ENCODE peak calls at places on chromosomes 12 and 14, in four cellular contexts. K is HepG2, S is ovary, R is A549. D is an unnamed sample.

GRCh38 chr14:64704145-64704742 is at the start of gene PLEKHG3:
- DNase-seq in K (peak), S (peak), R (peak), D (no peak)

GRCh38 chr14:100078216-100078780 is 13.1 kb downstream of the EVL start:
- DNase-seq in K (no peak), S (no peak), R (no peak), D (peak)

GRCh38 chr14:87810711-87811110 is 182.3 kb downstream of the GALC start:
- DNase-seq in K (no peak), S (no peak), R (peak), D (no peak)

GRCh38 chr14:100190126-100190525 is 30.7 kb upstream of the DEGS2 start:
- DNase-seq in K (no peak), S (no peak), R (no peak), D (no peak)

GRCh38 chr12:54549774-54550451 is 512 bp downstream of the PDE1B start:
- DNase-seq in K (no peak), S (peak), R (no peak), D (no peak)

GRCh38 chr14:69571879-69572633 is 2.6 kb downstream of the CCDC177 start:
- DNase-seq in K (peak), S (peak), R (peak), D (no peak)

GRCh38 chr14:56160058-56160457 is 41.8 kb downstream of the PELI2 start:
- DNase-seq in K (no peak), S (no peak), R (no peak), D (no peak)

GRCh38 chr12:67920432-67920831 is 68.8 kb upstream of the IFNG-AS1 start:
- DNase-seq in K (no peak), S (no peak), R (no peak), D (no peak)

GRCh38 chr12:6372403-6373003 is 2.9 kb downstream of the SCNN1A start:
- DNase-seq in K (peak), S (no peak), R (peak), D (no peak)

GRCh38 chr14:81127785-81128184 is 93.0 kb downstream of the GTF2A1 start:
- DNase-seq in K (no peak), S (no peak), R (no peak), D (no peak)

GRCh38 chr12:53097564-53098353 is at the start of gene IGFBP6:
- DNase-seq in K (no peak), S (peak), R (peak), D (no peak)

GRCh38 chr14:77615231-77616132 is 955 bp downstream of the SPTLC2 start:
- DNase-seq in K (no peak), S (no peak), R (no peak), D (no peak)

GRCh38 chr12:124518051-124518932 is 49.1 kb downstream of the NCOR2 start:
- DNase-seq in K (peak), S (peak), R (peak), D (peak)

GRCh38 chr14:54735424-54735823 is 167.2 kb downstream of the GCH1 start:
- DNase-seq in K (no peak), S (no peak), R (no peak), D (no peak)

GRCh38 chr14:70254476-70254961 is 65.8 kb upstream of the SLC8A3 start:
- DNase-seq in K (peak), S (no peak), R (peak), D (no peak)

GRCh38 chr14:56300495-56300894 is 182.3 kb downstream of the PELI2 start:
- DNase-seq in K (no peak), S (no peak), R (no peak), D (no peak)

GRCh38 chr12:109719123-109720022 is 5.7 kb downstream of the FAM222A start:
- DNase-seq in K (peak), S (no peak), R (peak), D (no peak)

GRCh38 chr12:31594681-31595080 is 3.7 kb upstream of the DENND5B start:
- DNase-seq in K (no peak), S (no peak), R (peak), D (no peak)

GRCh38 chr12:45415393-45415817 is 199.5 kb downstream of the ANO6 start:
- DNase-seq in K (peak), S (no peak), R (peak), D (no peak)

GRCh38 chr12:120468846-120469449 is 600 bp downstream of the SRSF9 start:
- DNase-seq in K (no peak), S (peak), R (peak), D (no peak)

GRCh38 chr12:124304314-124304790 is 9.5 kb downstream of the RFLNA start:
- DNase-seq in K (no peak), S (no peak), R (no peak), D (no peak)

GRCh38 chr12:53380104-53380796 is at the start of gene SP1:
- DNase-seq in K (peak), S (peak), R (peak), D (peak)

GRCh38 chr12:41277019-41277770 is 89.1 kb downstream of the PDZRN4 start:
- DNase-seq in K (peak), S (no peak), R (peak), D (no peak)

GRCh38 chr14:101476258-101476930 is 84.9 kb upstream of the DIO3 start:
- DNase-seq in K (no peak), S (peak), R (no peak), D (no peak)

GRCh38 chr12:613996-614726 is 49.1 kb downstream of the NINJ2 start:
- DNase-seq in K (peak), S (no peak), R (peak), D (no peak)

GRCh38 chr12:111448831-111449790 is 43.4 kb downstream of the SH2B3 start:
- DNase-seq in K (no peak), S (no peak), R (no peak), D (peak)

DNA sequence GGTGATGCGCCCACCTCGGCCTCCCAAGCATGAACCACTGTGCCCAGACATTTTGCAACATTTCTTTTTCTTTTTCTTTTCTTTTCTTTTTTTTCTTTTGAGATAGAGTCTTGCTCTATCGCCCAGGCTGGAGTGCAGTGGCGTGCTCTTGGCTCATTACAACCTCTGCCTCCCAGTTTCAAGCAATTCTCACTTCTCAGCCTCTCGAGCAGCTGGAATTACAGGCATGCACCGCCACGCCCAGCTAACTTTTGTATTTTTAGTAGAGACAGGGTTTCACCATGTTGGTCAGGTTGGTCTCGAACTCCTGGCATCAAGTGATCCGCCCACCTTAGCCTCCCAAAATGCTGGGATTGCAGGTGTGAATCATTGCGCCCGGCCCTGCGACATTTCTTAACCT is 7.6 kb upstream of the CDC42BPB start:
- DNase-seq in K (no peak), S (no peak), R (no peak), D (no peak)
- TF ChIP-seq EP300 in K (no peak), S (no peak), R (no peak), D (no peak)

DNA sequence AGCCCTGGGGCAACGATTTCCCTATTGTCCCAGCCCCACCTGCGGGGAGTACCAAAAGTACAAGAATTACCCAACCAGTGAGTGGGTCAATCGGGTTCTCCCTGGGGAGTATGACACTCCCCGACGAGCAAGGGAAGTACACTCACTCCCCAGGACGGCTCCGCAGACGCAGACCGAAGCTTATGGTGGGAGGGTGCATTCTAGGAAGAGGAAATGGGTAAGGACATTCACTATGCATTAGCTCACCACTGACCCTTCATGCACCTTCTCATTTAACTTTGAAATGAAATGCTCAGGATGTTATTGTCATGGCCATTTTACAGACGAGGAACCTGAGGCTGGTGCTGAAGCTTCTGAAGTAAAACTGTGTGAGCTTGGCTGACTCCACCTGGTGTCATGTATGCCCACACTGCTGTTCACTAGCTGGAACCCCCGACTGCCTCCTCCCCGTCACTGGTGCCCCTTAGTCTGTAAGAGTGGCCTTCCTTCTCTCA is 45.8 kb upstream of the TMED10 start:
- DNase-seq in K (no peak), S (no peak), R (no peak), D (no peak)
- H3K4me3 ChIP-seq in K (no peak), S (no peak), R (no peak), D (no peak)

GRCh38 chr12:94900496-94900895 is 103.0 kb downstream of the NDUFA12 start:
- DNase-seq in K (no peak), S (no peak), R (no peak), D (no peak)

GRCh38 chr12:94892544-94893267 is 110.8 kb downstream of the NDUFA12 start:
- DNase-seq in K (no peak), S (no peak), R (no peak), D (no peak)

DNA sequence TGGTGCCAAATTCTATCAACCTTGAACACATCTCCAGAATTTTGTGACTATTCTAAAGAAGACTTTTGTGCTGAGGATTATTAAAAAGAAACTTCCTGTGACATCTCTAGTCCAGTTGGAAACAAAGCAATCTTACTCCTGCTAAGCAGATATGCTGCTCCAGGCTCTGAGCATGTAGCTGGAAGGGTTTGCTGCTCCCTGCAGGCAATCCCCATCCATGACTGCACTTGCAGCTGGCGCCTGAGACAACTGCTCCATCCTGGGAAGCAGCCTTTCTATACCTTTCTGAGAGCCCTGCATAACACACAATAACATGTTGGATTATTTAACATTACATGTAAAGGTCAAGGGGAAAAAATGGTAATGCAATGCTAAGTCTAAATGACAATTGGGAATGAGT is 105.1 kb downstream of the NDUFA12 start:
- DNase-seq in K (no peak), S (no peak), R (no peak), D (no peak)
- TF ChIP-seq CTCF in K (peak), S (no peak), R (no peak), D (peak)

GRCh38 chr14:68168460-68169109 is 349.0 kb downstream of the RAD51B start:
- DNase-seq in K (no peak), S (no peak), R (no peak), D (no peak)
- TF ChIP-seq EP300 in K (no peak), S (no peak), R (no peak), D (no peak)

GRCh38 chr14:67411820-67412421 is at the start of gene PLEK2:
- DNase-seq in K (no peak), S (no peak), R (peak), D (no peak)
- H3K4me3 ChIP-seq in K (no peak), S (peak), R (peak), D (peak)

GRCh38 chr12:104627975-104628322 is 171.2 kb downstream of the CHST11 start:
- DNase-seq in K (no peak), S (no peak), R (no peak), D (no peak)

GRCh38 chr12:104630230-104630670 is 173.5 kb downstream of the CHST11 start:
- DNase-seq in K (no peak), S (no peak), R (no peak), D (no peak)

GRCh38 chr12:104627231-104627974 is 170.7 kb downstream of the CHST11 start:
- DNase-seq in K (no peak), S (no peak), R (no peak), D (no peak)

GRCh38 chr12:104626069-104626690 is 169.4 kb downstream of the CHST11 start:
- DNase-seq in K (no peak), S (no peak), R (no peak), D (no peak)

DNA sequence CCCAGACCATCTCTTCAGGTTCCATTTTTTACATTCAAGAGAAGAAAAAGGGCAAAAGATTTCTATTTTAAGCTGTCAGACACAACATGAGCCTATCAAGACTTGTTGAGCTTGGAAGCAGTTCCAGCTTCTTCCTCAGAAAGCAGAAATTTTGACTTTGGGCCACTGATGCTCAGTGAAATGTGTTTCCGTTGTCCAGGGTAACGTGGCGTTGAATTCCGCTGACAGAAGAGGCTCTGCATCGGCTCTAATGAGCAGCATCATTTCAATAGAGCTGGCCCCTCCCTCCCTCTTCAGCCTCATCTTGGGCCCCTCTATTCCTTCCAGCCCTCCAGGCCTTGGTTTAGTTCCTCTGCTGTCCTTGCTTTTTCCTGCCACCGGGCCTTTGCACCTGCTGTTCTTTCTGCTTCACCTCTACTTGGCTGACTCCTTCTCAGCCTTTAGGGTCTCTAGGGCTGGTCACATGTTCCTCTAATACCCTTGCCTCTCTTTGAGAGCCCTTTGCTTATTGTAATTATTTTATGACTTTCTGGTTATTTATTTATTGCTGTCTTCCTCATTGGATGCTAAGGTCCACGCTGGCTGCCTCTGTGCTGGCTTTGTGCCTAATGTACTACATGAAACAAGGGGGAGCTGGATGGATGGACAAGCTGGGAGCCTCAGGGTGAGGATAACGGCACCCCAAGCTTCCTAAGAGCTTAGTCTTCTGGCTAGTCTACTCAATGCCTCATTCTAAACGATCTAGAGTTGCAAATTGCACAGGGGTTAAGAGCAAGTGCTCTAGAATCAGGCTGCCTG is 171.8 kb downstream of the CHST11 start:
- DNase-seq in K (no peak), S (no peak), R (no peak), D (no peak)
- TF ChIP-seq CTCF in K (no peak), S (no peak), R (no peak), D (no peak)

DNA sequence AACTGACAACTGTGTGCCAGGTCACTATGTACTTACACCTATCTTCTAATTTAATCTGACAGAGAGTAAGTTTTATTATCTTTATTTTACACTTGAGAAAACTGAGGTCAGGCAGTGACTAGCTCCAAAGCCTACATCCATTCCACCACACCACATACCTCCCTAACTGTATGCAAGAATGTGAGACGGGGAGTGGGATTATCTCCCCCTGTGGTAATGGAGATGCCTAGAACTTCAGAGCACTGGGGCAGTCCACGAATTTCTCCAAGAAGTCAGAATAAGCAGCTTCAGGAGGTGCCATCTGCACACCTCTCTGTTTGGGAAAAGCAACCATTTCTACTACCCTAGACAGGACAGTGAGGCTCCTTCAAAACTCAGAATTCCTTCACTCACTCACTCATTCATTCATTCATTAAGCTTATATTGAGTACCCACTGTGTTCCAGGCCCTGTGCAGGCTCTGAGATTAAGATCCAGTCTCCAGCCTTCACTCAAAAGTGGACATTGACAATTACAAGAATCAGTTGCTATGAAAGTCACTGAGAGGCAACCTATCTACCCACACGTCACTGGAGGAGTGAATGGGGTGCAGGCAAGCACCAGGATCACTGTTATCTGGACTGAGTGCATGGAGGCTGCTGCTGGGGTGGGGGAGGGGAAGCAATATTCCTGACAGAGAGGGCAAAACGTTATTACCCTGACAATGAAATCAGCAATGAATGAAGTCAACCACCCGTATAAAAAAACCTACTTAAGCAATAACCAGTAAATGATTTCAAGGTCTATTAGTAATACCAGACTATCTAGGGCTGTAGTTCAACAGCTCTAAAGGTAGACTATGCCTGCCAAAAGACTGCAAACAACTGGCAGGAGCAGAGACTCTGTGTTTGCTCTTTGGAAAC is 18.0 kb downstream of the SLC7A7 start:
- DNase-seq in K (no peak), S (no peak), R (no peak), D (no peak)
- TF ChIP-seq EP300 in K (no peak), S (no peak), R (no peak), D (no peak)

GRCh38 chr12:103908877-103909276 is 21.3 kb upstream of the HSP90B1 start:
- DNase-seq in K (no peak), S (no peak), R (no peak), D (no peak)

GRCh38 chr12:103903979-103904378 is 26.2 kb upstream of the HSP90B1 start:
- DNase-seq in K (no peak), S (no peak), R (no peak), D (peak)

GRCh38 chr12:103908246-103908541 is 22.0 kb upstream of the HSP90B1 start:
- DNase-seq in K (no peak), S (no peak), R (no peak), D (no peak)

GRCh38 chr12:103909811-103910210 is 20.4 kb upstream of the HSP90B1 start:
- DNase-seq in K (no peak), S (no peak), R (no peak), D (no peak)

DNA sequence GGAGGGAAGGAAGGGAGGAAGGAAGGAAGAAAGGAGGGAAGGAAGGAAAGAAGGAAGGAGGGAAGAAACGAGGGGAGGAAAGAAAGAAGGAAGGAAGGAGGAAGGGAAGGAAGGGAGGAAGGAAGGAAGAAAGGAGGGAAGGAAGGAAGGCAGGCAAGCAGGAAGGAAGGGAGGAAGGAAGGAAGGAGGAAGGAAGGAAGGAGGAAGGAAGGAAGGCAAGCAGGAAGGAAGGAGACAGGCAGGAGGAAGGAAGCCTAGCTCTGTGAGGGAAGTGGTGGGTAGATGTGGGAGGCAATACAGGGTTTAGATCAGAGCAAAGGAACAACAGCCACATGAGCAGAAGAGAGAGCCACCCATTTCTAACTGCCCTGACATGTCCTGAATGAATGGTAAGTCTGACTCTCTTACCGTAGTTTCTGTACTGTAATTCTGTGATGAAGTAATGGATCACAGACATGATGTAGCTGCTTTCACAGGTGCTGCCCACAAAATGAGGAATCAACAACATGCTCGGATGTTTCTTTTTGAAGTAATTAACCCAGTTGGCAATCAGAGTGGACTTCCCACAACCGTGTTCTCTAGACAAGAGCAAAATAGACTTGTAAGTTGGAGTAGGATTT is 24.4 kb upstream of the HSP90B1 start:
- DNase-seq in K (no peak), S (no peak), R (no peak), D (no peak)
- H3K4me3 ChIP-seq in K (no peak), S (no peak), R (no peak), D (no peak)

DNA sequence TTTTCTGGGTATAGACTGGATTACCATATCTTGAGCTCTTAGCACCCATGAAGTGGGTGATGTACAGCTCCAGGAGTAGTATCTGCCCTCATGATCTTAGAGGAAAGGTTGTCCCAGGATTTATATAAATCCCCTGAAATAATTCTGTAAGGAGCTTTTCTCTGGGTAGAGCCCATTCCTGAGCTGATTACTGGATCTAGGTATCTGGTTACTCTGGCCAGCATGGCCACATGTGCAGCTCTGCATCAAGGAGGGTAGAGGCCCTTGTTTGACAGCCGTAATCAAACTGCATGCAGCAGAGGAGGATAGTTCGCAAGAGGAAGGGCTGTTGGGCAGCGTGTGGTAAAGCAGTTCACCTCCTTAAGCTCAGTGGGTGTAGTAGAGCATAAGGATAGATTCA is 8.5 kb downstream of the COX14 start:
- DNase-seq in K (no peak), S (no peak), R (no peak), D (no peak)
- TF ChIP-seq CTCF in K (no peak), S (no peak), R (no peak), D (no peak)

GRCh38 chr12:56410768-56411167 is 38.5 kb downstream of the TIMELESS start:
- DNase-seq in K (no peak), S (no peak), R (no peak), D (no peak)
- TF ChIP-seq EP300 in K (no peak), S (no peak), R (no peak), D (no peak)